ENCODE peak calls at places on chromosome 20, in ten cellular contexts. One of them, this sample, is unnamed.

GRCh38 chr20:4661191-4661590 is 60.5 kb upstream of the PRND start:
- DNase-seq in GM23248: no peak
- DNase-seq in endodermal cell: no peak
- DNase-seq in effector memory CD4-positive, alpha-beta T cell: peak; percentile 4
- DNase-seq in fibroblast of lung: no peak
- DNase-seq in PC-9: no peak
- DNase-seq in naive thymus-derived CD4-positive, alpha-beta T cell: peak; percentile 53
- DNase-seq in neural progenitor cell: no peak
- DNase-seq in left ventricle myocardium inferior: no peak
- DNase-seq in iPS DF 6.9: no peak
- DNase-seq in this sample: no peak

GRCh38 chr20:49424536-49424935 is 57.9 kb downstream of the KCNB1 start:
- DNase-seq in neural progenitor cell: peak; percentile 43
- DNase-seq in naive thymus-derived CD4-positive, alpha-beta T cell: no peak
- DNase-seq in GM23248: peak; percentile 15
- DNase-seq in iPS DF 6.9: no peak
- DNase-seq in effector memory CD4-positive, alpha-beta T cell: no peak
- DNase-seq in fibroblast of lung: no peak
- DNase-seq in endodermal cell: no peak
- DNase-seq in PC-9: no peak
- DNase-seq in left ventricle myocardium inferior: no peak
- DNase-seq in this sample: peak; percentile 29

GRCh38 chr20:23060629-23061028 is 11.2 kb upstream of the THBD start:
- DNase-seq in endodermal cell: no peak
- DNase-seq in GM23248: no peak
- DNase-seq in fibroblast of lung: no peak
- DNase-seq in neural progenitor cell: no peak
- DNase-seq in PC-9: no peak
- DNase-seq in left ventricle myocardium inferior: no peak
- DNase-seq in naive thymus-derived CD4-positive, alpha-beta T cell: no peak
- DNase-seq in iPS DF 6.9: no peak
- DNase-seq in effector memory CD4-positive, alpha-beta T cell: no peak
- DNase-seq in this sample: no peak

GRCh38 chr20:5504061-5504739 is 187.4 kb upstream of the PROKR2 start:
- DNase-seq in fibroblast of lung: peak; percentile 66
- DNase-seq in iPS DF 6.9: no peak
- DNase-seq in effector memory CD4-positive, alpha-beta T cell: no peak
- DNase-seq in PC-9: no peak
- DNase-seq in endodermal cell: peak; percentile 66
- DNase-seq in neural progenitor cell: no peak
- DNase-seq in GM23248: peak; percentile 75
- DNase-seq in naive thymus-derived CD4-positive, alpha-beta T cell: no peak
- DNase-seq in left ventricle myocardium inferior: peak; percentile 77
- DNase-seq in this sample: peak; percentile 76

GRCh38 chr20:10427060-10427692 is 6.8 kb downstream of the MKKS start:
- DNase-seq in PC-9: peak; percentile 56
- DNase-seq in endodermal cell: peak; percentile 75
- DNase-seq in GM23248: peak; percentile 86
- DNase-seq in effector memory CD4-positive, alpha-beta T cell: peak; percentile 14
- DNase-seq in neural progenitor cell: peak; percentile 61
- DNase-seq in naive thymus-derived CD4-positive, alpha-beta T cell: peak; percentile 18
- DNase-seq in fibroblast of lung: peak; percentile 85
- DNase-seq in iPS DF 6.9: no peak
- DNase-seq in left ventricle myocardium inferior: peak; percentile 49
- DNase-seq in this sample: peak; percentile 29

GRCh38 chr20:11734431-11734830 is 183.3 kb upstream of the BTBD3 start:
- DNase-seq in GM23248: no peak
- DNase-seq in naive thymus-derived CD4-positive, alpha-beta T cell: no peak
- DNase-seq in left ventricle myocardium inferior: no peak
- DNase-seq in fibroblast of lung: no peak
- DNase-seq in effector memory CD4-positive, alpha-beta T cell: no peak
- DNase-seq in neural progenitor cell: no peak
- DNase-seq in PC-9: no peak
- DNase-seq in iPS DF 6.9: no peak
- DNase-seq in endodermal cell: no peak
- DNase-seq in this sample: no peak

GRCh38 chr20:64173116-64173515 is 8.9 kb downstream of the MYT1 start:
- DNase-seq in endodermal cell: no peak
- DNase-seq in left ventricle myocardium inferior: no peak
- DNase-seq in effector memory CD4-positive, alpha-beta T cell: no peak
- DNase-seq in neural progenitor cell: no peak
- DNase-seq in iPS DF 6.9: no peak
- DNase-seq in PC-9: no peak
- DNase-seq in fibroblast of lung: no peak
- DNase-seq in GM23248: no peak
- DNase-seq in naive thymus-derived CD4-positive, alpha-beta T cell: no peak
- DNase-seq in this sample: no peak

GRCh38 chr20:2751868-2752630 is 48.4 kb downstream of the CPXM1 start:
- DNase-seq in PC-9: no peak
- DNase-seq in neural progenitor cell: peak; percentile 59
- DNase-seq in iPS DF 6.9: no peak
- DNase-seq in naive thymus-derived CD4-positive, alpha-beta T cell: peak; percentile 56
- DNase-seq in GM23248: peak; percentile 59
- DNase-seq in endodermal cell: no peak
- DNase-seq in effector memory CD4-positive, alpha-beta T cell: no peak
- DNase-seq in left ventricle myocardium inferior: no peak
- DNase-seq in fibroblast of lung: no peak
- DNase-seq in this sample: no peak

GRCh38 chr20:57612436-57612835 is 7.8 kb downstream of the ZBP1 start:
- DNase-seq in naive thymus-derived CD4-positive, alpha-beta T cell: no peak
- DNase-seq in effector memory CD4-positive, alpha-beta T cell: no peak
- DNase-seq in neural progenitor cell: no peak
- DNase-seq in fibroblast of lung: no peak
- DNase-seq in GM23248: no peak
- DNase-seq in PC-9: no peak
- DNase-seq in left ventricle myocardium inferior: no peak
- DNase-seq in endodermal cell: peak; percentile 7
- DNase-seq in iPS DF 6.9: no peak
- DNase-seq in this sample: no peak

GRCh38 chr20:39108746-39109145 is 146.6 kb downstream of the DHX35 start:
- DNase-seq in fibroblast of lung: no peak
- DNase-seq in PC-9: peak; percentile 42
- DNase-seq in neural progenitor cell: no peak
- DNase-seq in effector memory CD4-positive, alpha-beta T cell: no peak
- DNase-seq in iPS DF 6.9: no peak
- DNase-seq in left ventricle myocardium inferior: no peak
- DNase-seq in GM23248: peak; percentile 76
- DNase-seq in endodermal cell: no peak
- DNase-seq in naive thymus-derived CD4-positive, alpha-beta T cell: no peak
- DNase-seq in this sample: no peak

GRCh38 chr20:59120491-59120890 is 43.1 kb upstream of the ZNF831 start:
- DNase-seq in neural progenitor cell: no peak
- DNase-seq in PC-9: peak; percentile 40
- DNase-seq in endodermal cell: no peak
- DNase-seq in effector memory CD4-positive, alpha-beta T cell: peak; percentile 17
- DNase-seq in naive thymus-derived CD4-positive, alpha-beta T cell: peak; percentile 35
- DNase-seq in GM23248: no peak
- DNase-seq in fibroblast of lung: no peak
- DNase-seq in iPS DF 6.9: no peak
- DNase-seq in left ventricle myocardium inferior: no peak
- DNase-seq in this sample: no peak
- H3K4me1 ChIP-seq in neural progenitor cell: peaks cover 18% of the 10 kb centered on the region
- H3K4me1 ChIP-seq in PC-9: no peaks in the 10 kb centered on the region
- H3K4me1 ChIP-seq in endodermal cell: no peaks in the 10 kb centered on the region
- H3K4me1 ChIP-seq in effector memory CD4-positive, alpha-beta T cell: peaks cover 69% of the 10 kb centered on the region
- H3K4me1 ChIP-seq in naive thymus-derived CD4-positive, alpha-beta T cell: peaks cover 60% of the 10 kb centered on the region
- H3K4me1 ChIP-seq in GM23248: no peaks in the 10 kb centered on the region
- H3K4me1 ChIP-seq in fibroblast of lung: no peaks in the 10 kb centered on the region
- H3K4me1 ChIP-seq in iPS DF 6.9: no peaks in the 10 kb centered on the region
- H3K4me1 ChIP-seq in left ventricle myocardium inferior: no peaks in the 10 kb centered on the region
- H3K4me1 ChIP-seq in this sample: no peaks in the 10 kb centered on the region

GRCh38 chr20:33827109-33827508 is 16.0 kb downstream of the CHMP4B start:
- DNase-seq in iPS DF 6.9: no peak
- DNase-seq in neural progenitor cell: no peak
- DNase-seq in fibroblast of lung: no peak
- DNase-seq in left ventricle myocardium inferior: no peak
- DNase-seq in GM23248: no peak
- DNase-seq in effector memory CD4-positive, alpha-beta T cell: no peak
- DNase-seq in naive thymus-derived CD4-positive, alpha-beta T cell: no peak
- DNase-seq in PC-9: no peak
- DNase-seq in endodermal cell: no peak
- DNase-seq in this sample: no peak

GRCh38 chr20:33830371-33830770 is 19.2 kb downstream of the CHMP4B start:
- DNase-seq in iPS DF 6.9: no peak
- DNase-seq in PC-9: no peak
- DNase-seq in naive thymus-derived CD4-positive, alpha-beta T cell: no peak
- DNase-seq in endodermal cell: no peak
- DNase-seq in left ventricle myocardium inferior: no peak
- DNase-seq in effector memory CD4-positive, alpha-beta T cell: no peak
- DNase-seq in GM23248: peak; percentile 35
- DNase-seq in neural progenitor cell: no peak
- DNase-seq in fibroblast of lung: no peak
- DNase-seq in this sample: no peak

GRCh38 chr20:33827629-33828325 is 16.6 kb downstream of the CHMP4B start:
- DNase-seq in GM23248: no peak
- DNase-seq in endodermal cell: no peak
- DNase-seq in PC-9: no peak
- DNase-seq in left ventricle myocardium inferior: no peak
- DNase-seq in neural progenitor cell: no peak
- DNase-seq in effector memory CD4-positive, alpha-beta T cell: no peak
- DNase-seq in iPS DF 6.9: no peak
- DNase-seq in fibroblast of lung: no peak
- DNase-seq in naive thymus-derived CD4-positive, alpha-beta T cell: no peak
- DNase-seq in this sample: no peak

GRCh38 chr20:33828326-33828834 is 17.2 kb downstream of the CHMP4B start:
- DNase-seq in GM23248: no peak
- DNase-seq in PC-9: no peak
- DNase-seq in left ventricle myocardium inferior: no peak
- DNase-seq in effector memory CD4-positive, alpha-beta T cell: no peak
- DNase-seq in endodermal cell: no peak
- DNase-seq in iPS DF 6.9: no peak
- DNase-seq in fibroblast of lung: no peak
- DNase-seq in neural progenitor cell: no peak
- DNase-seq in naive thymus-derived CD4-positive, alpha-beta T cell: no peak
- DNase-seq in this sample: no peak

GRCh38 chr20:33828912-33829560 is 17.9 kb downstream of the CHMP4B start:
- DNase-seq in iPS DF 6.9: no peak
- DNase-seq in naive thymus-derived CD4-positive, alpha-beta T cell: no peak
- DNase-seq in left ventricle myocardium inferior: no peak
- DNase-seq in neural progenitor cell: no peak
- DNase-seq in GM23248: no peak
- DNase-seq in endodermal cell: no peak
- DNase-seq in effector memory CD4-positive, alpha-beta T cell: no peak
- DNase-seq in fibroblast of lung: no peak
- DNase-seq in PC-9: no peak
- DNase-seq in this sample: no peak
- H3K27ac ChIP-seq in iPS DF 6.9: no peak overlapping the region
- H3K27ac ChIP-seq in naive thymus-derived CD4-positive, alpha-beta T cell: no peak overlapping the region
- H3K27ac ChIP-seq in left ventricle myocardium inferior: peak overlapping the region; percentile 46
- H3K27ac ChIP-seq in neural progenitor cell: no peak overlapping the region
- H3K27ac ChIP-seq in GM23248: no peak overlapping the region
- H3K27ac ChIP-seq in endodermal cell: no peak overlapping the region
- H3K27ac ChIP-seq in effector memory CD4-positive, alpha-beta T cell: no peak overlapping the region
- H3K27ac ChIP-seq in fibroblast of lung: no peak overlapping the region
- H3K27ac ChIP-seq in PC-9: peak overlapping the region; percentile 0
- H3K27ac ChIP-seq in this sample: peak overlapping the region; percentile 77

DNA sequence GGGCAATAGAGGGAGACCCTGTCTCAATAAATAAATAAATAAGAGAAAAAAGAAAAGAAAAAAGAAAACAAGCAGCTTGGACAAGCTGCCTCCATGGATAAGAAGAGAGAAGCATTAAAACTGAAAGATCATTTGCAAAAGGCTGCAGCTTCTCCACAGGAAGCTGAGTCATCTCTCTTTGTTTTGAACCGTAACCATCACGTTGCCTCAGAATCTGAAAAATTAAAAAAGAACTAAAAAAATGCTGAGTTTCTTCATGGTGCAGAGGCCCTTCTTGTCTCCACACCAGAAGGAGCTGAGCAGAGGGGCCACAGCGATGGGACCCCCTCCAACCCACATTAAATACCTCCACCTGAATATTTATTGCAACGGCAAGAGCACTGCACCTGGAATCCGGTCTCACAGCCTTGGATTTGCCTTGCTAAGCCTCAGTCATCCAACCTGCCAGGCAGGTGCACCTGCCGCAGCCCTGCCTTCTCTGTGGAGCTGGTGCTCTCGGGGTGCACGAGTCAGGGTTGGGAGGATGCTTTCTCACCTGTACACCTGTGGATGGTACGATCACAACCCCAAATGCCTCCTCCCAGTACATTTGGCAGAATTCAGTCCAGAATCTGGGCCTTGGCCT is 28.1 kb downstream of the TOX2 start:
- DNase-seq in iPS DF 6.9: no peak
- DNase-seq in naive thymus-derived CD4-positive, alpha-beta T cell: peak; percentile 53
- DNase-seq in fibroblast of lung: peak; percentile 80
- DNase-seq in GM23248: peak; percentile 88
- DNase-seq in effector memory CD4-positive, alpha-beta T cell: no peak
- DNase-seq in PC-9: peak; percentile 85
- DNase-seq in left ventricle myocardium inferior: no peak
- DNase-seq in endodermal cell: no peak
- DNase-seq in neural progenitor cell: no peak
- DNase-seq in this sample: no peak
- H3K4me1 ChIP-seq in iPS DF 6.9: no peaks in the 10 kb centered on the region
- H3K4me1 ChIP-seq in naive thymus-derived CD4-positive, alpha-beta T cell: peaks cover 29% of the 10 kb centered on the region
- H3K4me1 ChIP-seq in fibroblast of lung: peaks cover 40% of the 10 kb centered on the region
- H3K4me1 ChIP-seq in GM23248: peaks cover 44% of the 10 kb centered on the region
- H3K4me1 ChIP-seq in effector memory CD4-positive, alpha-beta T cell: peaks cover 22% of the 10 kb centered on the region
- H3K4me1 ChIP-seq in PC-9: peaks cover 68% of the 10 kb centered on the region
- H3K4me1 ChIP-seq in left ventricle myocardium inferior: peaks cover 37% of the 10 kb centered on the region
- H3K4me1 ChIP-seq in endodermal cell: no peaks in the 10 kb centered on the region
- H3K4me1 ChIP-seq in neural progenitor cell: no peaks in the 10 kb centered on the region
- H3K4me1 ChIP-seq in this sample: no peaks in the 10 kb centered on the region

GRCh38 chr20:43387737-43388136 is 70.0 kb upstream of the SRSF6 start:
- DNase-seq in effector memory CD4-positive, alpha-beta T cell: no peak
- DNase-seq in left ventricle myocardium inferior: no peak
- DNase-seq in naive thymus-derived CD4-positive, alpha-beta T cell: no peak
- DNase-seq in endodermal cell: no peak
- DNase-seq in GM23248: peak; percentile 42
- DNase-seq in fibroblast of lung: no peak
- DNase-seq in neural progenitor cell: no peak
- DNase-seq in iPS DF 6.9: no peak
- DNase-seq in PC-9: no peak
- DNase-seq in this sample: no peak

GRCh38 chr20:43389231-43389630 is 68.5 kb upstream of the SRSF6 start:
- DNase-seq in naive thymus-derived CD4-positive, alpha-beta T cell: no peak
- DNase-seq in GM23248: peak; percentile 49
- DNase-seq in PC-9: no peak
- DNase-seq in fibroblast of lung: no peak
- DNase-seq in endodermal cell: no peak
- DNase-seq in left ventricle myocardium inferior: peak; percentile 68
- DNase-seq in effector memory CD4-positive, alpha-beta T cell: no peak
- DNase-seq in neural progenitor cell: no peak
- DNase-seq in iPS DF 6.9: no peak
- DNase-seq in this sample: peak; percentile 60

GRCh38 chr20:43389839-43390626 is 67.7 kb upstream of the SRSF6 start:
- DNase-seq in PC-9: no peak
- DNase-seq in iPS DF 6.9: peak; percentile 7
- DNase-seq in effector memory CD4-positive, alpha-beta T cell: no peak
- DNase-seq in neural progenitor cell: peak; percentile 49
- DNase-seq in left ventricle myocardium inferior: no peak
- DNase-seq in fibroblast of lung: no peak
- DNase-seq in endodermal cell: peak; percentile 87
- DNase-seq in GM23248: no peak
- DNase-seq in naive thymus-derived CD4-positive, alpha-beta T cell: no peak
- DNase-seq in this sample: no peak

GRCh38 chr20:43386878-43387277 is 70.8 kb upstream of the SRSF6 start:
- DNase-seq in neural progenitor cell: no peak
- DNase-seq in fibroblast of lung: no peak
- DNase-seq in iPS DF 6.9: no peak
- DNase-seq in endodermal cell: no peak
- DNase-seq in PC-9: no peak
- DNase-seq in naive thymus-derived CD4-positive, alpha-beta T cell: no peak
- DNase-seq in GM23248: no peak
- DNase-seq in left ventricle myocardium inferior: no peak
- DNase-seq in effector memory CD4-positive, alpha-beta T cell: no peak
- DNase-seq in this sample: no peak

GRCh38 chr20:43388267-43389081 is 69.2 kb upstream of the SRSF6 start:
- DNase-seq in neural progenitor cell: no peak
- DNase-seq in iPS DF 6.9: no peak
- DNase-seq in fibroblast of lung: no peak
- DNase-seq in GM23248: peak; percentile 96
- DNase-seq in endodermal cell: no peak
- DNase-seq in PC-9: no peak
- DNase-seq in naive thymus-derived CD4-positive, alpha-beta T cell: no peak
- DNase-seq in left ventricle myocardium inferior: peak; percentile 81
- DNase-seq in effector memory CD4-positive, alpha-beta T cell: no peak
- DNase-seq in this sample: peak; percentile 70
- H3K27ac ChIP-seq in neural progenitor cell: no peak overlapping the region
- H3K27ac ChIP-seq in iPS DF 6.9: no peak overlapping the region
- H3K27ac ChIP-seq in fibroblast of lung: no peak overlapping the region
- H3K27ac ChIP-seq in GM23248: peak overlapping the region; percentile 18
- H3K27ac ChIP-seq in endodermal cell: no peak overlapping the region
- H3K27ac ChIP-seq in PC-9: no peak overlapping the region
- H3K27ac ChIP-seq in naive thymus-derived CD4-positive, alpha-beta T cell: no peak overlapping the region
- H3K27ac ChIP-seq in left ventricle myocardium inferior: peak overlapping the region; percentile 78
- H3K27ac ChIP-seq in effector memory CD4-positive, alpha-beta T cell: no peak overlapping the region
- H3K27ac ChIP-seq in this sample: no peak overlapping the region